ENCODE peak calls at places on chromosome X, in eight cellular contexts. One of them, this sample, is unnamed.

GRCh38 chrX:73964607-73965006 is 339.4 kb upstream of the ZCCHC13 start:
- DNase-seq in activated CD4-positive, alpha-beta T cell treated with anti-CD3 and anti-CD28 coated beads for 36 hours: no peak
- DNase-seq in activated CD8-positive, alpha-beta memory T cell treated with anti-CD3 and anti-CD28 coated beads for 1 hour: no peak
- DNase-seq in NCI-H774: no peak
- DNase-seq in PC-3: no peak
- DNase-seq in activated T-cell treated with anti-CD3 and anti-CD28 coated beads, Interleukin-2, amount 50 U/mL, for 4 hours: no peak
- DNase-seq in GM18507: no peak
- DNase-seq in stimulated activated CD4-positive, alpha-beta T cell treated with anti-CD3 and anti-CD28 coated beads, Interleukin-4, amount 100 ng/mL, for 48 hours: no peak
- DNase-seq in this sample: no peak

GRCh38 chrX:96004386-96004785 is 680.3 kb upstream of the DIAPH2 start:
- DNase-seq in activated CD4-positive, alpha-beta T cell treated with anti-CD3 and anti-CD28 coated beads for 36 hours: no peak
- DNase-seq in activated CD8-positive, alpha-beta memory T cell treated with anti-CD3 and anti-CD28 coated beads for 1 hour: no peak
- DNase-seq in NCI-H774: no peak
- DNase-seq in PC-3: peak
- DNase-seq in activated T-cell treated with anti-CD3 and anti-CD28 coated beads, Interleukin-2, amount 50 U/mL, for 4 hours: no peak
- DNase-seq in GM18507: no peak
- DNase-seq in stimulated activated CD4-positive, alpha-beta T cell treated with anti-CD3 and anti-CD28 coated beads, Interleukin-4, amount 100 ng/mL, for 48 hours: no peak
- DNase-seq in this sample: no peak

GRCh38 chrX:771536-771935 is 140.9 kb downstream of the SHOX start:
- DNase-seq in activated CD4-positive, alpha-beta T cell treated with anti-CD3 and anti-CD28 coated beads for 36 hours: no peak
- DNase-seq in activated CD8-positive, alpha-beta memory T cell treated with anti-CD3 and anti-CD28 coated beads for 1 hour: no peak
- DNase-seq in NCI-H774: no peak
- DNase-seq in PC-3: no peak
- DNase-seq in activated T-cell treated with anti-CD3 and anti-CD28 coated beads, Interleukin-2, amount 50 U/mL, for 4 hours: no peak
- DNase-seq in GM18507: no peak
- DNase-seq in stimulated activated CD4-positive, alpha-beta T cell treated with anti-CD3 and anti-CD28 coated beads, Interleukin-4, amount 100 ng/mL, for 48 hours: no peak
- DNase-seq in this sample: no peak

GRCh38 chrX:131747173-131747572 is 203.3 kb downstream of the OR13H1 start:
- DNase-seq in activated CD4-positive, alpha-beta T cell treated with anti-CD3 and anti-CD28 coated beads for 36 hours: no peak
- DNase-seq in activated CD8-positive, alpha-beta memory T cell treated with anti-CD3 and anti-CD28 coated beads for 1 hour: peak
- DNase-seq in NCI-H774: peak
- DNase-seq in PC-3: peak
- DNase-seq in activated T-cell treated with anti-CD3 and anti-CD28 coated beads, Interleukin-2, amount 50 U/mL, for 4 hours: peak
- DNase-seq in GM18507: no peak
- DNase-seq in stimulated activated CD4-positive, alpha-beta T cell treated with anti-CD3 and anti-CD28 coated beads, Interleukin-4, amount 100 ng/mL, for 48 hours: no peak
- DNase-seq in this sample: no peak

GRCh38 chrX:10071451-10072163 is 85.2 kb upstream of the CLCN4 start:
- DNase-seq in activated CD4-positive, alpha-beta T cell treated with anti-CD3 and anti-CD28 coated beads for 36 hours: no peak
- DNase-seq in activated CD8-positive, alpha-beta memory T cell treated with anti-CD3 and anti-CD28 coated beads for 1 hour: no peak
- DNase-seq in NCI-H774: peak
- DNase-seq in PC-3: no peak
- DNase-seq in activated T-cell treated with anti-CD3 and anti-CD28 coated beads, Interleukin-2, amount 50 U/mL, for 4 hours: no peak
- DNase-seq in GM18507: no peak
- DNase-seq in stimulated activated CD4-positive, alpha-beta T cell treated with anti-CD3 and anti-CD28 coated beads, Interleukin-4, amount 100 ng/mL, for 48 hours: no peak
- DNase-seq in this sample: peak

GRCh38 chrX:39242187-39242586 is 440.9 kb downstream of the MID1IP1 start:
- DNase-seq in activated CD4-positive, alpha-beta T cell treated with anti-CD3 and anti-CD28 coated beads for 36 hours: peak
- DNase-seq in activated CD8-positive, alpha-beta memory T cell treated with anti-CD3 and anti-CD28 coated beads for 1 hour: no peak
- DNase-seq in NCI-H774: no peak
- DNase-seq in PC-3: peak
- DNase-seq in activated T-cell treated with anti-CD3 and anti-CD28 coated beads, Interleukin-2, amount 50 U/mL, for 4 hours: no peak
- DNase-seq in GM18507: peak
- DNase-seq in stimulated activated CD4-positive, alpha-beta T cell treated with anti-CD3 and anti-CD28 coated beads, Interleukin-4, amount 100 ng/mL, for 48 hours: no peak
- DNase-seq in this sample: no peak

GRCh38 chrX:96436105-96436504 is 248.5 kb upstream of the DIAPH2 start:
- DNase-seq in activated CD4-positive, alpha-beta T cell treated with anti-CD3 and anti-CD28 coated beads for 36 hours: no peak
- DNase-seq in activated CD8-positive, alpha-beta memory T cell treated with anti-CD3 and anti-CD28 coated beads for 1 hour: no peak
- DNase-seq in NCI-H774: no peak
- DNase-seq in PC-3: peak
- DNase-seq in activated T-cell treated with anti-CD3 and anti-CD28 coated beads, Interleukin-2, amount 50 U/mL, for 4 hours: no peak
- DNase-seq in GM18507: no peak
- DNase-seq in stimulated activated CD4-positive, alpha-beta T cell treated with anti-CD3 and anti-CD28 coated beads, Interleukin-4, amount 100 ng/mL, for 48 hours: no peak
- DNase-seq in this sample: no peak

GRCh38 chrX:114582698-114583395 is 1.0 kb upstream of the HTR2C start:
- DNase-seq in activated CD4-positive, alpha-beta T cell treated with anti-CD3 and anti-CD28 coated beads for 36 hours: no peak
- DNase-seq in activated CD8-positive, alpha-beta memory T cell treated with anti-CD3 and anti-CD28 coated beads for 1 hour: no peak
- DNase-seq in NCI-H774: no peak
- DNase-seq in PC-3: no peak
- DNase-seq in activated T-cell treated with anti-CD3 and anti-CD28 coated beads, Interleukin-2, amount 50 U/mL, for 4 hours: no peak
- DNase-seq in GM18507: no peak
- DNase-seq in stimulated activated CD4-positive, alpha-beta T cell treated with anti-CD3 and anti-CD28 coated beads, Interleukin-4, amount 100 ng/mL, for 48 hours: no peak
- DNase-seq in this sample: no peak

GRCh38 chrX:13658602-13659001 is 5.7 kb downstream of the TCEANC start:
- DNase-seq in activated CD4-positive, alpha-beta T cell treated with anti-CD3 and anti-CD28 coated beads for 36 hours: no peak
- DNase-seq in activated CD8-positive, alpha-beta memory T cell treated with anti-CD3 and anti-CD28 coated beads for 1 hour: no peak
- DNase-seq in NCI-H774: peak
- DNase-seq in PC-3: peak
- DNase-seq in activated T-cell treated with anti-CD3 and anti-CD28 coated beads, Interleukin-2, amount 50 U/mL, for 4 hours: no peak
- DNase-seq in GM18507: no peak
- DNase-seq in stimulated activated CD4-positive, alpha-beta T cell treated with anti-CD3 and anti-CD28 coated beads, Interleukin-4, amount 100 ng/mL, for 48 hours: no peak
- DNase-seq in this sample: no peak

GRCh38 chrX:84715315-84715714 is 213.1 kb upstream of the HDX start:
- DNase-seq in activated CD4-positive, alpha-beta T cell treated with anti-CD3 and anti-CD28 coated beads for 36 hours: no peak
- DNase-seq in activated CD8-positive, alpha-beta memory T cell treated with anti-CD3 and anti-CD28 coated beads for 1 hour: no peak
- DNase-seq in NCI-H774: no peak
- DNase-seq in PC-3: no peak
- DNase-seq in activated T-cell treated with anti-CD3 and anti-CD28 coated beads, Interleukin-2, amount 50 U/mL, for 4 hours: no peak
- DNase-seq in GM18507: no peak
- DNase-seq in stimulated activated CD4-positive, alpha-beta T cell treated with anti-CD3 and anti-CD28 coated beads, Interleukin-4, amount 100 ng/mL, for 48 hours: no peak
- DNase-seq in this sample: no peak

GRCh38 chrX:117096528-117096927 is 633.8 kb upstream of the CT83 start:
- DNase-seq in activated CD4-positive, alpha-beta T cell treated with anti-CD3 and anti-CD28 coated beads for 36 hours: no peak
- DNase-seq in activated CD8-positive, alpha-beta memory T cell treated with anti-CD3 and anti-CD28 coated beads for 1 hour: no peak
- DNase-seq in NCI-H774: no peak
- DNase-seq in PC-3: no peak
- DNase-seq in activated T-cell treated with anti-CD3 and anti-CD28 coated beads, Interleukin-2, amount 50 U/mL, for 4 hours: no peak
- DNase-seq in GM18507: no peak
- DNase-seq in stimulated activated CD4-positive, alpha-beta T cell treated with anti-CD3 and anti-CD28 coated beads, Interleukin-4, amount 100 ng/mL, for 48 hours: no peak
- DNase-seq in this sample: no peak

GRCh38 chrX:75746891-75747639 is 38.0 kb downstream of the MAGEE2 start:
- DNase-seq in activated CD4-positive, alpha-beta T cell treated with anti-CD3 and anti-CD28 coated beads for 36 hours: peak
- DNase-seq in activated CD8-positive, alpha-beta memory T cell treated with anti-CD3 and anti-CD28 coated beads for 1 hour: no peak
- DNase-seq in NCI-H774: peak
- DNase-seq in PC-3: peak
- DNase-seq in activated T-cell treated with anti-CD3 and anti-CD28 coated beads, Interleukin-2, amount 50 U/mL, for 4 hours: peak
- DNase-seq in GM18507: no peak
- DNase-seq in stimulated activated CD4-positive, alpha-beta T cell treated with anti-CD3 and anti-CD28 coated beads, Interleukin-4, amount 100 ng/mL, for 48 hours: peak
- DNase-seq in this sample: peak

GRCh38 chrX:40719218-40719617 is 16.1 kb downstream of the MED14 start:
- DNase-seq in activated CD4-positive, alpha-beta T cell treated with anti-CD3 and anti-CD28 coated beads for 36 hours: no peak
- DNase-seq in activated CD8-positive, alpha-beta memory T cell treated with anti-CD3 and anti-CD28 coated beads for 1 hour: no peak
- DNase-seq in NCI-H774: no peak
- DNase-seq in PC-3: peak
- DNase-seq in activated T-cell treated with anti-CD3 and anti-CD28 coated beads, Interleukin-2, amount 50 U/mL, for 4 hours: no peak
- DNase-seq in GM18507: no peak
- DNase-seq in stimulated activated CD4-positive, alpha-beta T cell treated with anti-CD3 and anti-CD28 coated beads, Interleukin-4, amount 100 ng/mL, for 48 hours: no peak
- DNase-seq in this sample: no peak

GRCh38 chrX:69152398-69152797 is 12.9 kb downstream of the PJA1 start:
- DNase-seq in activated CD4-positive, alpha-beta T cell treated with anti-CD3 and anti-CD28 coated beads for 36 hours: no peak
- DNase-seq in activated CD8-positive, alpha-beta memory T cell treated with anti-CD3 and anti-CD28 coated beads for 1 hour: no peak
- DNase-seq in NCI-H774: no peak
- DNase-seq in PC-3: peak
- DNase-seq in activated T-cell treated with anti-CD3 and anti-CD28 coated beads, Interleukin-2, amount 50 U/mL, for 4 hours: no peak
- DNase-seq in GM18507: no peak
- DNase-seq in stimulated activated CD4-positive, alpha-beta T cell treated with anti-CD3 and anti-CD28 coated beads, Interleukin-4, amount 100 ng/mL, for 48 hours: no peak
- DNase-seq in this sample: peak

GRCh38 chrX:136745215-136746173 is 35.2 kb downstream of the ARHGEF6 start:
- DNase-seq in activated CD4-positive, alpha-beta T cell treated with anti-CD3 and anti-CD28 coated beads for 36 hours: no peak
- DNase-seq in activated CD8-positive, alpha-beta memory T cell treated with anti-CD3 and anti-CD28 coated beads for 1 hour: no peak
- DNase-seq in NCI-H774: no peak
- DNase-seq in PC-3: no peak
- DNase-seq in activated T-cell treated with anti-CD3 and anti-CD28 coated beads, Interleukin-2, amount 50 U/mL, for 4 hours: no peak
- DNase-seq in GM18507: no peak
- DNase-seq in stimulated activated CD4-positive, alpha-beta T cell treated with anti-CD3 and anti-CD28 coated beads, Interleukin-4, amount 100 ng/mL, for 48 hours: no peak
- DNase-seq in this sample: no peak

GRCh38 chrX:37332987-37333658 is 16.0 kb upstream of the PRRG1 start:
- DNase-seq in activated CD4-positive, alpha-beta T cell treated with anti-CD3 and anti-CD28 coated beads for 36 hours: no peak
- DNase-seq in activated CD8-positive, alpha-beta memory T cell treated with anti-CD3 and anti-CD28 coated beads for 1 hour: no peak
- DNase-seq in NCI-H774: no peak
- DNase-seq in PC-3: no peak
- DNase-seq in activated T-cell treated with anti-CD3 and anti-CD28 coated beads, Interleukin-2, amount 50 U/mL, for 4 hours: no peak
- DNase-seq in GM18507: no peak
- DNase-seq in stimulated activated CD4-positive, alpha-beta T cell treated with anti-CD3 and anti-CD28 coated beads, Interleukin-4, amount 100 ng/mL, for 48 hours: no peak
- DNase-seq in this sample: no peak

GRCh38 chrX:32995427-32995826 is 215.9 kb downstream of the DMD start:
- DNase-seq in activated CD4-positive, alpha-beta T cell treated with anti-CD3 and anti-CD28 coated beads for 36 hours: no peak
- DNase-seq in activated CD8-positive, alpha-beta memory T cell treated with anti-CD3 and anti-CD28 coated beads for 1 hour: no peak
- DNase-seq in NCI-H774: no peak
- DNase-seq in PC-3: no peak
- DNase-seq in activated T-cell treated with anti-CD3 and anti-CD28 coated beads, Interleukin-2, amount 50 U/mL, for 4 hours: no peak
- DNase-seq in GM18507: no peak
- DNase-seq in stimulated activated CD4-positive, alpha-beta T cell treated with anti-CD3 and anti-CD28 coated beads, Interleukin-4, amount 100 ng/mL, for 48 hours: no peak
- DNase-seq in this sample: no peak

GRCh38 chrX:150889131-150889530 is 9.3 kb downstream of the CD99L2 start:
- DNase-seq in activated CD4-positive, alpha-beta T cell treated with anti-CD3 and anti-CD28 coated beads for 36 hours: no peak
- DNase-seq in activated CD8-positive, alpha-beta memory T cell treated with anti-CD3 and anti-CD28 coated beads for 1 hour: no peak
- DNase-seq in NCI-H774: no peak
- DNase-seq in PC-3: no peak
- DNase-seq in activated T-cell treated with anti-CD3 and anti-CD28 coated beads, Interleukin-2, amount 50 U/mL, for 4 hours: no peak
- DNase-seq in GM18507: no peak
- DNase-seq in stimulated activated CD4-positive, alpha-beta T cell treated with anti-CD3 and anti-CD28 coated beads, Interleukin-4, amount 100 ng/mL, for 48 hours: no peak
- DNase-seq in this sample: no peak

GRCh38 chrX:41935827-41936226 is 12.5 kb upstream of the CASK start:
- DNase-seq in activated CD4-positive, alpha-beta T cell treated with anti-CD3 and anti-CD28 coated beads for 36 hours: no peak
- DNase-seq in activated CD8-positive, alpha-beta memory T cell treated with anti-CD3 and anti-CD28 coated beads for 1 hour: no peak
- DNase-seq in NCI-H774: no peak
- DNase-seq in PC-3: no peak
- DNase-seq in activated T-cell treated with anti-CD3 and anti-CD28 coated beads, Interleukin-2, amount 50 U/mL, for 4 hours: no peak
- DNase-seq in GM18507: no peak
- DNase-seq in stimulated activated CD4-positive, alpha-beta T cell treated with anti-CD3 and anti-CD28 coated beads, Interleukin-4, amount 100 ng/mL, for 48 hours: no peak
- DNase-seq in this sample: no peak

GRCh38 chrX:80335062-80335830 is 85.0 kb upstream of the TENT5D start:
- DNase-seq in activated CD4-positive, alpha-beta T cell treated with anti-CD3 and anti-CD28 coated beads for 36 hours: peak
- DNase-seq in activated CD8-positive, alpha-beta memory T cell treated with anti-CD3 and anti-CD28 coated beads for 1 hour: no peak
- DNase-seq in NCI-H774: peak
- DNase-seq in PC-3: peak
- DNase-seq in activated T-cell treated with anti-CD3 and anti-CD28 coated beads, Interleukin-2, amount 50 U/mL, for 4 hours: no peak
- DNase-seq in GM18507: no peak
- DNase-seq in stimulated activated CD4-positive, alpha-beta T cell treated with anti-CD3 and anti-CD28 coated beads, Interleukin-4, amount 100 ng/mL, for 48 hours: peak
- DNase-seq in this sample: no peak

GRCh38 chrX:115602729-115603389 is 41.9 kb downstream of the PLS3 start:
- DNase-seq in activated CD4-positive, alpha-beta T cell treated with anti-CD3 and anti-CD28 coated beads for 36 hours: no peak
- DNase-seq in activated CD8-positive, alpha-beta memory T cell treated with anti-CD3 and anti-CD28 coated beads for 1 hour: no peak
- DNase-seq in NCI-H774: no peak
- DNase-seq in PC-3: peak
- DNase-seq in activated T-cell treated with anti-CD3 and anti-CD28 coated beads, Interleukin-2, amount 50 U/mL, for 4 hours: no peak
- DNase-seq in GM18507: no peak
- DNase-seq in stimulated activated CD4-positive, alpha-beta T cell treated with anti-CD3 and anti-CD28 coated beads, Interleukin-4, amount 100 ng/mL, for 48 hours: no peak
- DNase-seq in this sample: peak

GRCh38 chrX:17375631-17376380 is 806 bp downstream of the NHS start:
- DNase-seq in activated CD4-positive, alpha-beta T cell treated with anti-CD3 and anti-CD28 coated beads for 36 hours: peak
- DNase-seq in activated CD8-positive, alpha-beta memory T cell treated with anti-CD3 and anti-CD28 coated beads for 1 hour: no peak
- DNase-seq in NCI-H774: no peak
- DNase-seq in PC-3: peak
- DNase-seq in activated T-cell treated with anti-CD3 and anti-CD28 coated beads, Interleukin-2, amount 50 U/mL, for 4 hours: no peak
- DNase-seq in GM18507: no peak
- DNase-seq in stimulated activated CD4-positive, alpha-beta T cell treated with anti-CD3 and anti-CD28 coated beads, Interleukin-4, amount 100 ng/mL, for 48 hours: no peak
- DNase-seq in this sample: no peak

GRCh38 chrX:40524423-40524822 is 56.3 kb upstream of the ATP6AP2 start:
- DNase-seq in activated CD4-positive, alpha-beta T cell treated with anti-CD3 and anti-CD28 coated beads for 36 hours: no peak
- DNase-seq in activated CD8-positive, alpha-beta memory T cell treated with anti-CD3 and anti-CD28 coated beads for 1 hour: no peak
- DNase-seq in NCI-H774: no peak
- DNase-seq in PC-3: no peak
- DNase-seq in activated T-cell treated with anti-CD3 and anti-CD28 coated beads, Interleukin-2, amount 50 U/mL, for 4 hours: no peak
- DNase-seq in GM18507: no peak
- DNase-seq in stimulated activated CD4-positive, alpha-beta T cell treated with anti-CD3 and anti-CD28 coated beads, Interleukin-4, amount 100 ng/mL, for 48 hours: no peak
- DNase-seq in this sample: no peak

GRCh38 chrX:19743386-19743785 is 144.0 kb downstream of the SH3KBP1 start:
- DNase-seq in activated CD4-positive, alpha-beta T cell treated with anti-CD3 and anti-CD28 coated beads for 36 hours: no peak
- DNase-seq in activated CD8-positive, alpha-beta memory T cell treated with anti-CD3 and anti-CD28 coated beads for 1 hour: no peak
- DNase-seq in NCI-H774: no peak
- DNase-seq in PC-3: no peak
- DNase-seq in activated T-cell treated with anti-CD3 and anti-CD28 coated beads, Interleukin-2, amount 50 U/mL, for 4 hours: no peak
- DNase-seq in GM18507: no peak
- DNase-seq in stimulated activated CD4-positive, alpha-beta T cell treated with anti-CD3 and anti-CD28 coated beads, Interleukin-4, amount 100 ng/mL, for 48 hours: no peak
- DNase-seq in this sample: no peak

GRCh38 chrX:40172980-40173661 is 75.4 kb upstream of the BCOR start:
- DNase-seq in activated CD4-positive, alpha-beta T cell treated with anti-CD3 and anti-CD28 coated beads for 36 hours: no peak
- DNase-seq in activated CD8-positive, alpha-beta memory T cell treated with anti-CD3 and anti-CD28 coated beads for 1 hour: no peak
- DNase-seq in NCI-H774: no peak
- DNase-seq in PC-3: no peak
- DNase-seq in activated T-cell treated with anti-CD3 and anti-CD28 coated beads, Interleukin-2, amount 50 U/mL, for 4 hours: no peak
- DNase-seq in GM18507: no peak
- DNase-seq in stimulated activated CD4-positive, alpha-beta T cell treated with anti-CD3 and anti-CD28 coated beads, Interleukin-4, amount 100 ng/mL, for 48 hours: no peak
- DNase-seq in this sample: no peak

GRCh38 chrX:153387987-153388721 is 13.0 kb downstream of the PNMA6E start:
- DNase-seq in activated CD4-positive, alpha-beta T cell treated with anti-CD3 and anti-CD28 coated beads for 36 hours: no peak
- DNase-seq in activated CD8-positive, alpha-beta memory T cell treated with anti-CD3 and anti-CD28 coated beads for 1 hour: no peak
- DNase-seq in NCI-H774: no peak
- DNase-seq in PC-3: no peak
- DNase-seq in activated T-cell treated with anti-CD3 and anti-CD28 coated beads, Interleukin-2, amount 50 U/mL, for 4 hours: no peak
- DNase-seq in GM18507: no peak
- DNase-seq in stimulated activated CD4-positive, alpha-beta T cell treated with anti-CD3 and anti-CD28 coated beads, Interleukin-4, amount 100 ng/mL, for 48 hours: no peak
- DNase-seq in this sample: no peak

GRCh38 chrX:147891886-147892285 is 19.8 kb upstream of the FMR1 start:
- DNase-seq in activated CD4-positive, alpha-beta T cell treated with anti-CD3 and anti-CD28 coated beads for 36 hours: no peak
- DNase-seq in activated CD8-positive, alpha-beta memory T cell treated with anti-CD3 and anti-CD28 coated beads for 1 hour: no peak
- DNase-seq in NCI-H774: no peak
- DNase-seq in PC-3: no peak
- DNase-seq in activated T-cell treated with anti-CD3 and anti-CD28 coated beads, Interleukin-2, amount 50 U/mL, for 4 hours: no peak
- DNase-seq in GM18507: no peak
- DNase-seq in stimulated activated CD4-positive, alpha-beta T cell treated with anti-CD3 and anti-CD28 coated beads, Interleukin-4, amount 100 ng/mL, for 48 hours: no peak
- DNase-seq in this sample: no peak